ENCODE peak calls at places on chromosomes 16 and 17, in five cellular contexts. L, H, Q, S and F are unnamed samples.

GRCh38 chr16:68356249-68356918 is 45.6 kb downstream of the PRMT7 start:
- DNase-seq in H (no peak), L (no peak), Q (no peak), S (peak), F (no peak)

GRCh38 chr17:80446645-80447405 is 29.6 kb downstream of the NPTX1 start:
- DNase-seq in L (no peak), Q (no peak), H (no peak), S (peak), F (peak)

GRCh38 chr17:52383493-52384100 is 225.1 kb upstream of the CA10 start:
- DNase-seq in S (peak), H (peak), L (peak), Q (peak), F (peak)

GRCh38 chr16:68289621-68290329 is 21.0 kb downstream of the SLC7A6OS start:
- DNase-seq in S (no peak), Q (no peak), H (no peak), L (no peak), F (no peak)

GRCh38 chr16:23374721-23375120 is 72.6 kb downstream of the SCNN1B start:
- DNase-seq in Q (no peak), S (no peak), L (no peak), H (peak), F (peak)

GRCh38 chr17:80908776-80909175 is 82.9 kb upstream of the CHMP6 start:
- DNase-seq in S (no peak), Q (no peak), L (no peak), H (no peak), F (peak)

GRCh38 chr17:8964801-8965393 is 610 bp downstream of the PIK3R5 start:
- DNase-seq in L (no peak), H (peak), Q (no peak), S (no peak), F (peak)

GRCh38 chr16:49048557-49048956 is 233.1 kb downstream of the CBLN1 start:
- DNase-seq in L (no peak), H (no peak), Q (no peak), S (no peak), F (no peak)

GRCh38 chr17:47705536-47706481 is 11.8 kb downstream of the TBKBP1 start:
- DNase-seq in H (no peak), Q (no peak), S (no peak), L (no peak), F (no peak)

GRCh38 chr17:15952916-15953865 is 8.3 kb downstream of the ADORA2B start:
- DNase-seq in Q (no peak), L (no peak), H (no peak), S (no peak), F (no peak)

GRCh38 chr17:3750926-3751325 is 27.2 kb downstream of the HASPIN start:
- DNase-seq in S (no peak), Q (no peak), L (no peak), H (no peak), F (no peak)

GRCh38 chr16:21526923-21527807 is 72.2 kb upstream of the METTL9 start:
- DNase-seq in L (no peak), Q (no peak), S (no peak), H (no peak), F (no peak)

GRCh38 chr16:67915831-67916723 is 15.6 kb downstream of the CTRL start:
- DNase-seq in H (no peak), L (no peak), S (no peak), Q (no peak), F (no peak)

DNA sequence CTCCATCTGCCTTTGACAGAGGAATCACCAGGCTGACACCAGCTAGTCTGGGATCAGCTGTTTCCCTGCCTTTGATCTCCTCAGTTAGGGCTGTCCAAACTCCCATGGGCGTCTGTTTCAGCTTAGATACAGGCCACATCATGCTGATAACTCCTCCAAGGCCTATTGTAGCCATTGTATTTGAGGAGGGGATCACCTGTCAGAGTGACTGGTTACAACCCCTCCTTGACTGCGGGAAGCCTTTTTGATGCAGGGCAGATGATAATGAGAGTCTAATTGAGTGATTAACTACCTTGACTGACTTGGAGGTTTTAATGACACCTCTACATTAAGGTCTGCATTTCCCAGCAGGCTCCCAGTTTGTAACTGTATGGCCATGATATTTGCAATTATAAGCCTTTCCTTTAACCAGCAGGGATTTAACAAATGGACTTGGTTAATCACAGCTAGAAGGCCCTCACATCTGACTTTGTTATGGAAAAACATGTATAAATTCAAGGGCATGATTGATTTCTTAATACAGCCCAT is 863.5 kb downstream of the KCNJ2 start:
- DNase-seq in H (peak), L (peak), Q (peak), S (no peak), F (no peak)
- H2BK12ac ChIP-seq in H (no peak), L (no peak), Q (no peak), S (no peak), F (peak)

GRCh38 chr17:39108976-39109375 is 42.5 kb downstream of the PLXDC1 start:
- DNase-seq in H (no peak), Q (no peak), S (no peak), L (no peak), F (no peak)
- H2BK12ac ChIP-seq in H (no peak), Q (no peak), S (no peak), L (no peak), F (no peak)

GRCh38 chr16:51401673-51402072 is 250.6 kb upstream of the SALL1 start:
- DNase-seq in H (no peak), L (no peak), S (no peak), Q (no peak), F (no peak)
- H2BK12ac ChIP-seq in H (no peak), L (no peak), S (no peak), Q (no peak), F (no peak)

DNA sequence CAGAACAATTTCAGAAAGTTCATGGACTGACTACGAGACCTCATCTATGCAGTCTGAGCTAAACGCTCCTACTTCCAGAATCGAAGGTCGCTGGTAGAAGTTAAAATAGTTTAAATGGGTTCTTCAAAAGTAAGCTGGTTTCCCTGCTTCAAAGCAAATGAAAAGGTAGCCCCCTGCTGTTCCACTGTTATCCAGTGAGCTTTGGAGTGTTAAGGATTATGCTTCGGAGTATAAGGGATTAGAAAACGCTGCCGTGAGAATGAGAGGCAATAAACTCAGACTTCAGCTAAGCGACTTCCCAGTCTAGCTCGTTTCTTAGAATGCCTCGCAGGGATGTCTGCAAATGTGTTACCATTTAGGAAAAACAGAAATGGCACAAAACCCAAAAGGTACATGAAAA is 12.4 kb downstream of the MLYCD start:
- DNase-seq in H (no peak), L (no peak), S (no peak), Q (no peak), F (no peak)
- H2BK12ac ChIP-seq in H (no peak), L (no peak), S (no peak), Q (no peak), F (no peak)

GRCh38 chr17:33225994-33226393 is 67.1 kb downstream of the ASIC2 start:
- DNase-seq in L (no peak), S (no peak), H (no peak), Q (no peak), F (no peak)
- H2BK12ac ChIP-seq in L (no peak), S (no peak), H (no peak), Q (no peak), F (no peak)

DNA sequence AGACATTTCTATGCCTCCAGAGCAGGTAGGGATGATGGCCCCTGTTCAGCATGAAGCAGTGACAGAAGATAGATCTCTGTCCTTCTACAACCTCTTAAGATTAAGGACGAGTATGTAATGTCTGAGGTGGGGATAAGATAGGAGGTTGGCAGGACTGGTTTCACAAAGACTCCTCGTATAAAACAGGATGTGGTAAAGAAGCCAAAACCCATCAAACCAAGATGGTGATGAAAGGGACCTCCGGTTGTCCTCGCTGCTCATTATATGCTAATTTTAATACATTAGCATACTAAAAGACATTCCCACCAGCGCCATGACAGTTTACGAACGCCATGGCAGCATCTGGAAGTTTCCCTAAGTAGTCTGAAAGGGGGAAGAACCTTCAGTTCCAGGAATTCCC is 27.2 kb downstream of the MIS12 start:
- DNase-seq in H (no peak), L (no peak), Q (no peak), S (no peak), F (no peak)
- H2BK12ac ChIP-seq in H (no peak), L (no peak), Q (no peak), S (no peak), F (no peak)

GRCh38 chr16:8725513-8726178 is 51.2 kb downstream of the ABAT start:
- DNase-seq in H (no peak), Q (no peak), S (no peak), L (no peak), F (no peak)
- H2BK12ac ChIP-seq in H (no peak), Q (no peak), S (no peak), L (no peak), F (no peak)

GRCh38 chr17:64270885-64271284 is 7.8 kb upstream of the TEX2 start:
- DNase-seq in L (no peak), S (no peak), Q (no peak), H (no peak), F (no peak)
- H2BK12ac ChIP-seq in L (no peak), S (no peak), Q (no peak), H (no peak), F (no peak)

GRCh38 chr17:59423137-59423703 is 91.8 kb downstream of the YPEL2 start:
- DNase-seq in H (no peak), Q (no peak), L (no peak), S (peak), F (peak)

GRCh38 chr17:59424331-59424730 is 92.9 kb downstream of the YPEL2 start:
- DNase-seq in S (no peak), H (no peak), Q (no peak), L (no peak), F (no peak)

GRCh38 chr17:59423903-59424302 is 92.4 kb downstream of the YPEL2 start:
- DNase-seq in S (no peak), Q (no peak), H (no peak), L (no peak), F (no peak)

GRCh38 chr17:59420901-59421300 is 89.4 kb downstream of the YPEL2 start:
- DNase-seq in Q (no peak), S (no peak), L (no peak), H (no peak), F (no peak)

GRCh38 chr17:59421722-59422121 is 90.3 kb downstream of the YPEL2 start:
- DNase-seq in Q (no peak), S (no peak), H (no peak), L (no peak), F (peak)
- H2BK12ac ChIP-seq in Q (no peak), S (no peak), H (no peak), L (no peak), F (no peak)

GRCh38 chr16:81175325-81175891 is 63.1 kb upstream of the BCO1 start:
- DNase-seq in Q (no peak), L (no peak), H (no peak), S (peak), F (peak)
- H2BK12ac ChIP-seq in Q (no peak), L (no peak), H (no peak), S (no peak), F (peak)